ENCODE peak calls at places on chromosomes 16 and 17, in eight cellular contexts. E is GM23248; K is heart right ventricle; A is CD8-positive, alpha-beta T cell; H is uterus; X is A549; U is HL-60; P is esophagus squamous epithelium. C is an unnamed sample.

GRCh38 chr16:51526622-51527021 is 375.6 kb upstream of the SALL1 start:
- DNase-seq in E (no peak), A (no peak), X (no peak), P (no peak), H (no peak), K (no peak), U (no peak), C (no peak)

GRCh38 chr17:44979426-44980273 is 11.5 kb upstream of the C1QL1 start:
- DNase-seq in P (no peak), U (no peak), X (no peak), K (peak; percentile 28), A (no peak), H (peak; percentile 44), E (no peak), C (no peak)

GRCh38 chr16:48596326-48596725 is 13.7 kb downstream of the N4BP1 start:
- DNase-seq in A (no peak), X (no peak), K (no peak), E (no peak), P (no peak), U (no peak), H (no peak), C (no peak)

GRCh38 chr16:85555549-85556455 is 57.3 kb upstream of the GSE1 start:
- DNase-seq in U (no peak), X (peak; percentile 18), H (peak; percentile 55), A (no peak), E (peak; percentile 61), P (no peak), K (peak; percentile 73), C (peak; percentile 49)

GRCh38 chr17:47717845-47718621 is 15.0 kb upstream of the TBX21 start:
- DNase-seq in K (no peak), P (no peak), A (no peak), E (peak; percentile 38), X (no peak), U (no peak), H (no peak), C (no peak)

GRCh38 chr17:45377401-45377800 is 55.3 kb downstream of the ARHGAP27 start:
- DNase-seq in E (no peak), X (no peak), K (no peak), H (no peak), A (no peak), U (no peak), P (no peak), C (no peak)

GRCh38 chr17:21129023-21129681 is 2.4 kb downstream of the DHRS7B start:
- DNase-seq in A (no peak), U (no peak), K (peak; percentile 36), H (peak; percentile 22), E (peak; percentile 84), P (no peak), X (peak; percentile 67), C (peak; percentile 62)

GRCh38 chr16:27826081-27826892 is 237.2 kb downstream of the GSG1L start:
- DNase-seq in A (no peak), U (no peak), E (no peak), H (no peak), K (no peak), P (no peak), X (no peak), C (no peak)

GRCh38 chr16:52171481-52171880 is 375.5 kb downstream of the TOX3 start:
- DNase-seq in X (no peak), K (no peak), E (no peak), U (no peak), H (no peak), P (no peak), A (no peak), C (no peak)

GRCh38 chr16:57623251-57624043 is 5.0 kb upstream of the ADGRG1 start:
- DNase-seq in X (peak; percentile 87), K (no peak), A (no peak), P (no peak), E (peak; percentile 60), H (peak; percentile 71), U (no peak), C (peak; percentile 95)

GRCh38 chr17:4950757-4951204 is at the start of gene ENO3:
- DNase-seq in X (no peak), U (no peak), A (no peak), K (no peak), P (no peak), H (peak; percentile 37), E (no peak), C (no peak)

GRCh38 chr17:74524751-74525725 is 6.2 kb downstream of the CD300LB start:
- DNase-seq in H (no peak), E (no peak), U (no peak), K (no peak), X (no peak), P (no peak), A (no peak), C (no peak)

GRCh38 chr16:84165746-84166145 is 20.6 kb downstream of the DNAAF1 start:
- DNase-seq in P (no peak), A (no peak), U (no peak), X (no peak), K (no peak), H (no peak), E (no peak), C (no peak)

GRCh38 chr17:48592097-48592496 is 1.5 kb downstream of the HOXB5 start:
- DNase-seq in K (no peak), P (no peak), A (no peak), E (peak; percentile 38), X (no peak), U (no peak), H (no peak), C (no peak)

GRCh38 chr17:44556114-44556853 is 1.0 kb upstream of the FZD2 start:
- DNase-seq in P (no peak), K (peak; percentile 29), H (peak; percentile 34), A (no peak), E (peak; percentile 58), U (peak; percentile 39), X (peak; percentile 74), C (peak; percentile 63)

DNA sequence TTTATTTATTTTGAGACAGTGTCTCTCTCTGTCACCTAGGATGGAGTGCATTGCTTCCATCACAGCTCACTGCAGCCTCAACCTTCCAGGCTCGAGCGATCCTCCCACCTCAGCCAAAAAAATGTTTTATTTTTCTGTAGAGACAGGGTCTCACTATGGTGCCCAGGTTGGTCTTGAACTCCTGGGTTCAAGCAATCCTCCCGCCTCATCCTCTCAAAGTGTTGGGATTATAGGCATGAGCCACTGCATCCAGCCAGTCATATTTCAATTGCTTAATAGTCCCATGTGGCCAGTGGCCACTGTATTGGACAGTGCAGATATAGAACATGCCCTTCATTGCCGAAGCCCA is 15.3 kb downstream of the TMC7 start:
- DNase-seq in E (peak; percentile 14), K (no peak), P (no peak), A (no peak), H (no peak), X (no peak), U (no peak), C (no peak)
- H3K27ac ChIP-seq in E (peak overlapping the region; percentile 75), K (no peak overlapping the region), P (peak overlapping the region; percentile 13), A (no peak overlapping the region), H (no peak overlapping the region), X (peak overlapping the region; percentile 89), U (no peak overlapping the region), C (no peak overlapping the region)

DNA sequence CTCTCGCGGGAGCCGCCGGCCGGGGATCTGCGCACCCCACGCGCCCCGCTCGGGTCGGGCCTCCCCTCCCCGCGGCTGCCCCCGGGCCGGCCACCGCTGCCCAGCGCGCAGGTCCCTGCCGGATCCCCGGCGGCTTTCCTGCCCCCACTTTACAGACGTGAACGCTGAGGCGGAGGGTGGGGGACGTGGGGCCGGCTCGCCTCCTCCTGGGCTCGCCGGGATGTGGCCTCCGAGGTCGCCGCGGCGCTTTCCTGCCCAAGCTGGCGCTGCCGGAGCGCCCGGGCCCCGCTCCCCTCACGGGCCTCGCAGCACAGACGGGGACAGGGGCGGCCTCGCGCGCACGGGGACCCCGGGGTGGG is 26.7 kb downstream of the RTN4RL1 start:
- DNase-seq in K (no peak), E (no peak), A (no peak), U (no peak), H (no peak), P (no peak), X (no peak), C (no peak)
- H3K27ac ChIP-seq in K (no peak overlapping the region), E (no peak overlapping the region), A (no peak overlapping the region), U (no peak overlapping the region), H (peak overlapping the region; percentile 16), P (peak overlapping the region; percentile 60), X (peak overlapping the region; percentile 95), C (peak overlapping the region; percentile 79)

DNA sequence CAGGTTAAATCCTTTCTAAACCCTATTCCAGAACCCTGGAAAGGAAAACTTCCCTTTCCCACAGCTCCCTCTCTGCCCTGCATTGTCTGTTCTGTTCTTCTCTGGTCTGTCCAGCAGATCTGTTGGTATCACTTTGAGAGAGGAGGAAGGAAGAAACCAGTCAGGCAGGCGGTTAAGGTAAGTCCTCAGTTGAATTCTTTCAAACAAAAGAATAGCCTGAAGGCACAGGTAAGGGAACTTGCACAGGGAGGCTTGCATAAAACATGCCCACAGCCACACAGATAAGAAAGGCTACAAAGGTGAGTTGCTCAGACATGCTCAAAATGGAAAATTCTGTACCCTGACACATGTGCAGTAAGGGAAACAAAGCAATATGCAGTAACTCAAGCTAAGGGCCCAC is 595.7 kb upstream of the CDH5 start:
- DNase-seq in X (no peak), U (no peak), K (no peak), H (no peak), E (no peak), P (no peak), A (no peak), C (no peak)
- H3K27ac ChIP-seq in X (no peak overlapping the region), U (no peak overlapping the region), K (no peak overlapping the region), H (no peak overlapping the region), E (no peak overlapping the region), P (no peak overlapping the region), A (no peak overlapping the region), C (no peak overlapping the region)

GRCh38 chr17:39761861-39762496 is 24.2 kb downstream of the GRB7 start:
- DNase-seq in U (no peak), P (no peak), K (no peak), A (no peak), E (peak; percentile 13), H (no peak), X (no peak), C (no peak)
- H3K27ac ChIP-seq in U (no peak overlapping the region), P (no peak overlapping the region), K (no peak overlapping the region), A (no peak overlapping the region), E (no peak overlapping the region), H (no peak overlapping the region), X (no peak overlapping the region), C (no peak overlapping the region)

DNA sequence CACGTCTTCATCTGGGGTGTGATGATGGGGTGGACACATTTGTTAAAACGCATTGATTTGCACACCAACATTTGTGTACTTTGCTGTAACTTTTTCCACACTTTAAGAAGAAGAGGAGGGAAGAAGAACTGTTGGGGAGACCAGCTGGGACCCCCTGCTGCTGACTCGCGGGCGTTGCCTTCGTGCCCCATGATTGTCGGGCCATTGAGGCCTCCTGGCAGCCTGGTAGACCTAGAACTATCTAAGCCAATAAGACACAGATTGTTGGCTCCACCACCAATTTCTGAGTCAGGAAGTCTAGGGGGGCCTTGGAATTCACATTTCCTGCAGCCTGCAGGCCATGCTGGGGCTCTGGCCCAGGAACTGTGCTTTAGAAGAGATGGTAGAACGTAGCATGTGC is 105.5 kb downstream of the TNFRSF13B start:
- DNase-seq in U (no peak), K (no peak), A (no peak), P (no peak), E (no peak), H (no peak), X (no peak), C (no peak)
- H3K27ac ChIP-seq in U (no peak overlapping the region), K (no peak overlapping the region), A (no peak overlapping the region), P (no peak overlapping the region), E (no peak overlapping the region), H (no peak overlapping the region), X (peak overlapping the region; percentile 89), C (no peak overlapping the region)